ENCODE peak calls at places on chromosomes 11 and 22, in five cellular contexts. B, N, H, S and Q are unnamed samples.
A peak's percentile ranks its signal among the peaks of the same experiment; 100 is the strongest.

GRCh38 chr22:46764779-46765485 is 2.5 kb downstream of the TBC1D22A start:
- DNase-seq in B (no peak), N (no peak), H (no peak), S (peak; percentile 36), Q (no peak)

GRCh38 chr22:23452231-23453010 is 127.7 kb downstream of the IGLL1 start:
- DNase-seq in B (no peak), N (no peak), H (no peak), S (no peak), Q (no peak)

GRCh38 chr22:17319541-17319940 is 49.7 kb upstream of the CECR2 start:
- DNase-seq in B (no peak), N (no peak), H (no peak), S (no peak), Q (no peak)

GRCh38 chr11:92141159-92141558 is 83.5 kb upstream of the FAT3 start:
- DNase-seq in B (no peak), N (no peak), H (no peak), S (no peak), Q (no peak)

GRCh38 chr11:19511413-19512183 is 201.0 kb upstream of the NAV2 start:
- DNase-seq in B (peak; percentile 31), N (no peak), H (no peak), S (peak; percentile 6), Q (peak; percentile 83)

GRCh38 chr22:43829904-43830851 is 18.1 kb upstream of the EFCAB6 start:
- DNase-seq in B (peak; percentile 43), N (no peak), H (no peak), S (no peak), Q (peak; percentile 90)

GRCh38 chr11:88827018-88827676 is 238.6 kb downstream of the GRM5 start:
- DNase-seq in B (no peak), N (no peak), H (no peak), S (no peak), Q (no peak)

GRCh38 chr11:134736251-134737072 is 324.4 kb upstream of the B3GAT1 start:
- DNase-seq in B (no peak), N (no peak), H (no peak), S (no peak), Q (no peak)

GRCh38 chr22:35348703-35349102 is 32.2 kb upstream of the HMOX1 start:
- DNase-seq in B (no peak), N (no peak), H (no peak), S (no peak), Q (no peak)

GRCh38 chr22:45837507-45837906 is 139.5 kb downstream of the WNT7B start:
- DNase-seq in B (no peak), N (no peak), H (no peak), S (no peak), Q (no peak)

GRCh38 chr11:129440028-129440630 is 64.5 kb downstream of the BARX2 start:
- DNase-seq in B (peak; percentile 0), N (no peak), H (peak; percentile 45), S (no peak), Q (no peak)

GRCh38 chr11:43359432-43359818 is 705 bp downstream of the TTC17 start:
- DNase-seq in B (peak; percentile 39), N (peak; percentile 6), H (peak; percentile 65), S (peak; percentile 49), Q (no peak)

GRCh38 chr11:22192642-22193347 is at the start of gene ANO5:
- DNase-seq in B (no peak), N (no peak), H (peak; percentile 6), S (peak; percentile 81), Q (peak; percentile 54)